ENCODE peak calls at places on chromosomes 6 and 20, in nine cellular contexts. P is fibroblast of lung, Y is nephron progenitor cell, M is AG04450, B is H1, Q is endothelial cell, X is esophagus muscularis mucosa, E is dorsolateral prefrontal cortex, H is left lung. I is an unnamed sample.

GRCh38 chr6:78830810-78831209 is 36.5 kb upstream of the IRAK1BP1 start:
- DNase-seq in X (no peak), B (no peak), Q (no peak), M (no peak), P (no peak), E (no peak), Y (no peak), H (no peak), I (no peak)

GRCh38 chr6:148846778-148847761 is 100.2 kb downstream of the UST start:
- DNase-seq in Y (no peak), P (no peak), X (peak), E (no peak), Q (no peak), B (no peak), H (no peak), M (no peak), I (no peak)

GRCh38 chr20:16097788-16098187 is 475.5 kb downstream of the KIF16B start:
- DNase-seq in B (no peak), E (no peak), M (no peak), H (no peak), Q (no peak), Y (no peak), P (no peak), X (no peak), I (no peak)

GRCh38 chr20:62310757-62311121 is 7.9 kb downstream of the ADRM1 start:
- DNase-seq in H (no peak), Q (no peak), Y (no peak), B (no peak), E (no peak), P (no peak), M (no peak), X (no peak), I (no peak)

GRCh38 chr6:150485559-150486517 is 113.8 kb upstream of the PLEKHG1 start:
- DNase-seq in P (no peak), H (no peak), E (no peak), Q (peak), M (no peak), B (no peak), X (no peak), Y (no peak), I (no peak)

GRCh38 chr6:6686748-6687601 is 98.5 kb downstream of the LY86 start:
- DNase-seq in Q (peak), P (peak), X (no peak), H (peak), M (no peak), B (peak), E (peak), Y (peak), I (no peak)

GRCh38 chr20:63190828-63191227 is 25.1 kb downstream of the YTHDF1 start:
- DNase-seq in H (no peak), B (no peak), Q (no peak), Y (no peak), E (no peak), M (no peak), P (no peak), X (no peak), I (no peak)

GRCh38 chr6:33279971-33280511 is 3.1 kb downstream of the B3GALT4 start:
- DNase-seq in H (no peak), P (peak), B (no peak), M (no peak), Q (peak), Y (peak), E (no peak), X (no peak), I (no peak)

GRCh38 chr6:20058912-20059311 is 153.4 kb downstream of the MBOAT1 start:
- DNase-seq in E (no peak), M (no peak), H (no peak), X (no peak), P (no peak), Y (no peak), Q (no peak), B (no peak), I (no peak)

GRCh38 chr6:14118444-14118843 is 872 bp downstream of the CD83 start:
- DNase-seq in X (no peak), Q (no peak), P (no peak), Y (no peak), M (no peak), B (no peak), E (no peak), H (no peak), I (no peak)

GRCh38 chr6:14118091-14118439 is 493 bp downstream of the CD83 start:
- DNase-seq in H (no peak), E (no peak), Y (no peak), X (no peak), Q (no peak), P (no peak), B (no peak), M (no peak), I (no peak)

GRCh38 chr6:14120556-14120955 is 3.0 kb downstream of the CD83 start:
- DNase-seq in E (no peak), B (no peak), X (no peak), P (no peak), Y (no peak), Q (no peak), M (no peak), H (no peak), I (no peak)

GRCh38 chr6:14119764-14120163 is 2.2 kb downstream of the CD83 start:
- DNase-seq in X (no peak), P (no peak), Q (no peak), M (no peak), E (no peak), Y (no peak), B (no peak), H (no peak), I (no peak)

GRCh38 chr6:14117158-14118090 is at the start of gene CD83:
- DNase-seq in H (peak), E (peak), M (no peak), Y (peak), X (no peak), P (peak), B (peak), Q (peak), I (peak)
- TF ChIP-seq CTCF in H (no peak), E (peak), M (peak), Y (no peak), X (no peak), P (no peak), B (peak), Q (no peak), I (peak)

DNA sequence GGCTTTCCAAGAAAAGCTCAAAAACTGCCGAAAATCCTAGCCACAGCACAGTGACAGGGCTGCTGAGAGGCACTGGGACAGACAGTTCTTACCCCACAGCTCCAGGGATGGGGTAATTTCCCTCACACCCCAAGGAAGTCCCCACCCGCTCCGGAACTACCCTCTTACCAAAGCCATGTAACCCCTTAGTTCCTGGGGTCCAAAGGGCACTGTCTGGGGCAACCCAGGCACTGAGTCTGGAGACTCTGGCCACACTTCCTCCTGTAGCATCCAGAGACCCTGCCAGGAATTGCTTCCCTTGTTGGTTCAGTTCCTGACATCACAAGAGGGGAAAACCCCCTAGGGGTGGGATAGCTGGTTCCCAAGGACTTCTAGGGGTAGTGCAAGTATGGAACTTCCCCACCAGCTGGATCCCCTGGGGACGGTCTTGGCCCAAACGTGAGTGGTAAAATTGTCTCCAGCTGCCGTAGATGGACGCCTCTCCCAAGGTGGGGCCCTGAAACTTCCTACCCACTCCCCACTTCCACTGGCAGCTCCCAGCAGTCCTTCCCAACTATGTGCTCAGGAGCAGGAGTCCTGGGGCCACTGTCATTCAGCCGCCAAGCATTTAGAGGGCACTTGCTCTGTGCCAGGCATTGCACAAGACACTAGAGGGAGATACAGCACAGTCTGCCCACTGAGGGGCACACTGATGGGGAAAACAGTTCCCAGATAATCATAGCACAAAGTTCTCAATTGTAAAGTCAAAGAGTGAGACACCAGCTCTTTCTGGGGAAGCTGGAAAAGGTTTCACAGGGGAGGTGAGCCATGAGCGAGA is 17.3 kb upstream of the HCK start:
- DNase-seq in M (no peak), X (no peak), E (no peak), Q (no peak), P (no peak), B (no peak), Y (no peak), H (peak), I (no peak)
- TF ChIP-seq CTCF in M (no peak), X (no peak), E (peak), Q (no peak), P (no peak), B (peak), Y (no peak), H (no peak), I (peak)

GRCh38 chr6:39049575-39050283 is 1.1 kb downstream of the GLP1R start:
- DNase-seq in X (no peak), E (peak), Q (no peak), B (no peak), M (no peak), H (no peak), Y (no peak), P (no peak), I (no peak)
- TF ChIP-seq CTCF in X (no peak), E (no peak), Q (no peak), B (no peak), M (no peak), H (no peak), Y (no peak), P (no peak), I (no peak)

DNA sequence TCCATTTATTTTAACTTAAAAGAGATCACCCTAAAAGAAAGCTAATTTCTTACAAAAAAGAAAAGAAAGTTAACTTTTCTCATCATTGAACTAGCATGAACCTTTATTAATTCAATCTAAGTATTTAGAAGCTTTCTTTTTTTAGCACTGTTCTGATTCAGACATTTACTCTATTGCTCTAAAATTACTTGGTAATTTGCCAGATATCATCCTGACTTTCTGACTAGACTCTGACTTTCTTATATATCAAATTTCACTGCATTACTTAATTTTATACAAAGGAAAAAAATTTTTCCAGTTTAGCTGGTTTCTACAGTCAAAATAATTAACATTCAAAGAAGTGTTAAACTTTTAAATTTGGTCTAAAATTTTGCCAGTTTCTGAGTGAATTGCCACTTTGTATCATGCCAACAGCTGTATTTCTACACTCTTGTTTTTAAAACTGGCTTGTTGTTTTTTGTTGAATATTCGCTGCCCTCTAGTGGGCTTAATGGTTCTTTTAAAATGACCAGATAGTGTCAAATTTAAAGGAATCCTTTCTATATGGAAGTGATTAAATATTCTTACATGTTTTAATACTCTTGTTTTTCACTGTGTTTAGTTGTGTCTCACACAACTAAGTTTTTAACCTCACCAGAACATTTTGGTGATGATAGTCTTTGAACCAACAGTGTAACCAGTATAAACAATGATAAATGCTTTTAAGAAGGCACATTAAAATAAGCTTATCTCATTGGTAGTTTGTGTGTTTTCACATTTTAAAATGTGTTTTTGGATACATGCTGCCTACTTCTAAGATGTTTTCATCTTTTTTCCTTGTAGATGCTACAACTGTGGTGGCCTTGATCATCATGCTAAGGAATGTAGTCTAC is 102.0 kb downstream of the POPDC3 start:
- DNase-seq in B (no peak), Q (no peak), X (no peak), Y (no peak), M (peak), P (peak), H (no peak), E (no peak), I (peak)
- TF ChIP-seq CTCF in B (no peak), Q (peak), X (peak), Y (peak), M (peak), P (peak), H (no peak), E (peak), I (peak)

I was measured in GM10248.